ENCODE peak calls at places on chromosomes 4 and X, in five cellular contexts. J, Y, Z, W and O are unnamed samples.

GRCh38 chrX:131288738-131289511 is at the start of gene IGSF1:
- DNase-seq in J (peak; percentile 61), Y (no peak), Z (peak; percentile 4), W (no peak), O (no peak)

GRCh38 chr4:17781831-17782287 is 438 bp upstream of the FAM184B start:
- DNase-seq in J (peak; percentile 46), Y (no peak), Z (no peak), W (no peak), O (no peak)

GRCh38 chr4:88846232-88846790 is 148.7 kb upstream of the NAP1L5 start:
- DNase-seq in J (peak; percentile 52), Y (no peak), Z (no peak), W (no peak), O (no peak)

GRCh38 chr4:148810461-148810860 is 368.2 kb upstream of the NR3C2 start:
- DNase-seq in J (no peak), Y (no peak), Z (no peak), W (no peak), O (no peak)

GRCh38 chrX:69028761-69029120 is 136.5 kb downstream of the PJA1 start:
- DNase-seq in J (peak; percentile 10), Y (no peak), Z (no peak), W (no peak), O (no peak)

GRCh38 chr4:48331577-48332340 is 9.6 kb upstream of the SLAIN2 start:
- DNase-seq in J (no peak), Y (no peak), Z (no peak), W (no peak), O (no peak)

GRCh38 chrX:115449742-115450141 is 111.2 kb upstream of the PLS3 start:
- DNase-seq in J (peak; percentile 57), Y (no peak), Z (no peak), W (no peak), O (no peak)

GRCh38 chr4:29966386-29966785 is 753.8 kb upstream of the PCDH7 start:
- DNase-seq in J (no peak), Y (no peak), Z (no peak), W (no peak), O (no peak)

GRCh38 chr4:168098257-168098717 is 6.0 kb downstream of the ANXA10 start:
- DNase-seq in J (peak; percentile 18), Y (no peak), Z (no peak), W (no peak), O (no peak)

GRCh38 chr4:122540827-122541226 is 80.0 kb downstream of the IL21 start:
- DNase-seq in J (no peak), Y (no peak), Z (no peak), W (no peak), O (no peak)

GRCh38 chr4:4831266-4831665 is 28.2 kb upstream of the MSX1 start:
- DNase-seq in J (no peak), Y (no peak), Z (no peak), W (no peak), O (no peak)

GRCh38 chr4:8279321-8280157 is 10.0 kb downstream of the HTRA3 start:
- DNase-seq in J (no peak), Y (no peak), Z (no peak), W (no peak), O (no peak)

GRCh38 chr4:162952232-162952631 is 214.5 kb downstream of the NAF1 start:
- DNase-seq in J (peak; percentile 1), Y (no peak), Z (no peak), W (no peak), O (no peak)

GRCh38 chr4:57103051-57103450 is 7.1 kb downstream of the IGFBP7 start:
- DNase-seq in J (no peak), Y (no peak), Z (no peak), W (no peak), O (no peak)

GRCh38 chr4:76251448-76252270 is at the start of gene FAM47E:
- DNase-seq in J (peak; percentile 92), Y (peak; percentile 56), Z (peak; percentile 72), W (peak; percentile 11), O (peak; percentile 83)

GRCh38 chr4:7557447-7557846 is 122.7 kb upstream of the PSAPL1 start:
- DNase-seq in J (no peak), Y (no peak), Z (no peak), W (no peak), O (no peak)

GRCh38 chr4:59805176-59805575 is 1395.0 kb upstream of the ADGRL3 start:
- DNase-seq in J (no peak), Y (no peak), Z (no peak), W (no peak), O (no peak)

GRCh38 chr4:35539404-35540055 is 704.8 kb downstream of the ARAP2 start:
- DNase-seq in J (no peak), Y (no peak), Z (no peak), W (no peak), O (no peak)

GRCh38 chr4:185566972-185567749 is 31.9 kb upstream of the PDLIM3 start:
- DNase-seq in J (no peak), Y (no peak), Z (peak; percentile 15), W (no peak), O (no peak)

GRCh38 chrX:148371251-148371650 is 129.2 kb upstream of the AFF2 start:
- DNase-seq in J (no peak), Y (no peak), Z (no peak), W (no peak), O (no peak)

GRCh38 chrX:18828832-18829404 is 121.5 kb downstream of the PPEF1 start:
- DNase-seq in J (peak; percentile 1), Y (peak; percentile 8), Z (no peak), W (no peak), O (no peak)

GRCh38 chr4:7279902-7280301 is 87.6 kb downstream of the SORCS2 start:
- DNase-seq in J (no peak), Y (no peak), Z (no peak), W (no peak), O (no peak)

GRCh38 chr4:97072666-97073065 is 1070.6 kb downstream of the STPG2 start:
- DNase-seq in J (no peak), Y (no peak), Z (no peak), W (no peak), O (no peak)

GRCh38 chrX:154712781-154713391 is 38.0 kb downstream of the GAB3 start:
- DNase-seq in J (no peak), Y (no peak), Z (no peak), W (no peak), O (no peak)

GRCh38 chr4:99447079-99447478 is 11.9 kb upstream of the ADH7 start:
- DNase-seq in J (peak; percentile 5), Y (peak; percentile 7), Z (no peak), W (no peak), O (no peak)